ENCODE peak calls at places on chromosomes 6 and 20, in five cellular contexts. One of them, this sample, is unnamed.

GRCh38 chr20:37922016-37922415 is 19.1 kb downstream of the VSTM2L start:
- DNase-seq in K562: no peak
- DNase-seq in HepG2: no peak
- DNase-seq in H1: no peak
- DNase-seq in GM12878: peak; percentile 85
- DNase-seq in this sample: no peak

GRCh38 chr20:45372646-45373352 is 5.3 kb downstream of the TP53TG5 start:
- DNase-seq in K562: no peak
- DNase-seq in HepG2: no peak
- DNase-seq in GM12878: no peak
- DNase-seq in H1: no peak
- DNase-seq in this sample: no peak

GRCh38 chr6:144749263-144749662 is 464.1 kb downstream of the UTRN start:
- DNase-seq in K562: no peak
- DNase-seq in HepG2: no peak
- DNase-seq in H1: no peak
- DNase-seq in GM12878: no peak
- DNase-seq in this sample: no peak

GRCh38 chr6:95784019-95784418 is 206.7 kb downstream of the MANEA start:
- DNase-seq in H1: no peak
- DNase-seq in K562: no peak
- DNase-seq in GM12878: no peak
- DNase-seq in HepG2: no peak
- DNase-seq in this sample: no peak

GRCh38 chr6:166006593-166007301 is 160.9 kb downstream of the TBXT start:
- DNase-seq in H1: no peak
- DNase-seq in K562: no peak
- DNase-seq in HepG2: no peak
- DNase-seq in GM12878: no peak
- DNase-seq in this sample: no peak

GRCh38 chr20:35303382-35303734 is 11.1 kb upstream of the FAM83C start:
- DNase-seq in GM12878: no peak
- DNase-seq in K562: no peak
- DNase-seq in H1: no peak
- DNase-seq in HepG2: no peak
- DNase-seq in this sample: no peak

GRCh38 chr20:50320910-50321796 is 130.5 kb downstream of the CEBPB start:
- DNase-seq in GM12878: no peak
- DNase-seq in H1: peak; percentile 59
- DNase-seq in HepG2: peak; percentile 85
- DNase-seq in K562: peak; percentile 93
- DNase-seq in this sample: peak; percentile 54

GRCh38 chr6:143325379-143326140 is 124.9 kb downstream of the ADAT2 start:
- DNase-seq in K562: no peak
- DNase-seq in GM12878: no peak
- DNase-seq in HepG2: no peak
- DNase-seq in H1: no peak
- DNase-seq in this sample: no peak

GRCh38 chr6:115444079-115444478 is 616.6 kb downstream of the FRK start:
- DNase-seq in GM12878: no peak
- DNase-seq in H1: no peak
- DNase-seq in K562: no peak
- DNase-seq in HepG2: no peak
- DNase-seq in this sample: no peak

DNA sequence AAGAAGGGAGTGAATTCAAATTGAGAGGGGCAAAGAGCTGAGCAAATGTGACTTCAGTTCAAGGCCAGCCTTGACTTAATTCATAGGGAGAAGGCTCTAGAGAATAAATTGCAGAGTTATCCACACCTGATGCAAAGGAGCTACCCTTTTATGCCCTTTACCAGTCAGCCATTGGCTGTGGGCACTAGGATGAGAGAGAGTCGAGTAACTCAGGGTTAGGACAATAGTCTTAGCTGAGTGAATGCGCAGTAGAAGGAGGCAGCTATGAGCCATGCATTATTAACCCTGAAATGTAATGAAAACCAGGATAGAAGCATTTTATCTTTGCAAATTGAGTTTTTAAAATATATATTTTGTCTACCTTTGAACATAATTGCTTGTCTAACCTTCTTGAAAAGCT is 63.0 kb upstream of the TINAG start:
- DNase-seq in HepG2: no peak
- DNase-seq in GM12878: no peak
- DNase-seq in K562: no peak
- DNase-seq in H1: no peak
- DNase-seq in this sample: no peak
- H2AFZ ChIP-seq in HepG2: no peak overlapping the region
- H2AFZ ChIP-seq in GM12878: no peak overlapping the region
- H2AFZ ChIP-seq in K562: no peak overlapping the region
- H2AFZ ChIP-seq in H1: peak overlapping the region; percentile 34
- H2AFZ ChIP-seq in this sample: peak overlapping the region; percentile 15

GRCh38 chr6:108897371-108897770 is 49.1 kb downstream of the ARMC2 start:
- DNase-seq in K562: no peak
- DNase-seq in HepG2: no peak
- DNase-seq in GM12878: no peak
- DNase-seq in H1: no peak
- DNase-seq in this sample: peak; percentile 13

GRCh38 chr6:108903796-108904195 is 55.6 kb downstream of the ARMC2 start:
- DNase-seq in HepG2: peak; percentile 43
- DNase-seq in GM12878: no peak
- DNase-seq in K562: no peak
- DNase-seq in H1: no peak
- DNase-seq in this sample: no peak

GRCh38 chr6:108904731-108905130 is 56.5 kb downstream of the ARMC2 start:
- DNase-seq in GM12878: peak; percentile 55
- DNase-seq in K562: no peak
- DNase-seq in HepG2: peak; percentile 26
- DNase-seq in H1: no peak
- DNase-seq in this sample: no peak

DNA sequence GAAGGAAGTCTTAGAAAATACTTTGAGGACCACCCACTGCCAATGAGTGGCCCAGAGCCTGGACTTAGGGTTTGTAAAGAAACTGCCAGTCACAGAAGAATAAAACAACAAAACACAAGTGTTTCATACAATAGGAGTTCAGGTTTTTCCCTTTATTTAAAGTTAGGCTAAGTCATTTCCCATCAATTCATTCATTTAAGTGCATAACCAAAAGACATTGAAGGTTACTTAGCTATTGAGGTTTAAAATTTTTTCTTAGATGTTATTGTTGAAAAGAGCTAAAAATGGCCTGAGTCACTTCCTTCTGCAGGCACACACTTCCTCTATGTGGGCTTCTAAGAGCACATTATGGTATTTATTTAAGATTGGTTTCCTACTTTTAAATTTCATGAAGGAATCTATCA is 54.2 kb downstream of the ARMC2 start:
- DNase-seq in GM12878: no peak
- DNase-seq in HepG2: no peak
- DNase-seq in K562: no peak
- DNase-seq in H1: no peak
- DNase-seq in this sample: no peak
- TF ChIP-seq ZNF274 in GM12878: no peak
- TF ChIP-seq ZNF274 in HepG2: no peak
- TF ChIP-seq ZNF274 in K562: no peak
- TF ChIP-seq ZNF274 in H1: no peak
- TF ChIP-seq ZNF274 in this sample: no peak

GRCh38 chr6:149186873-149187272 is 130.6 kb upstream of the TAB2 start:
- DNase-seq in H1: no peak
- DNase-seq in K562: no peak
- DNase-seq in GM12878: no peak
- DNase-seq in HepG2: no peak
- DNase-seq in this sample: no peak

GRCh38 chr6:149196091-149196490 is 121.4 kb upstream of the TAB2 start:
- DNase-seq in GM12878: no peak
- DNase-seq in K562: no peak
- DNase-seq in HepG2: no peak
- DNase-seq in H1: no peak
- DNase-seq in this sample: no peak

GRCh38 chr6:149194815-149195558 is 122.5 kb upstream of the TAB2 start:
- DNase-seq in GM12878: no peak
- DNase-seq in H1: no peak
- DNase-seq in K562: no peak
- DNase-seq in HepG2: no peak
- DNase-seq in this sample: no peak

GRCh38 chr6:149185799-149186357 is 131.6 kb upstream of the TAB2 start:
- DNase-seq in GM12878: no peak
- DNase-seq in HepG2: peak; percentile 18
- DNase-seq in H1: no peak
- DNase-seq in K562: no peak
- DNase-seq in this sample: no peak

GRCh38 chr6:149190228-149190831 is 127.2 kb upstream of the TAB2 start:
- DNase-seq in HepG2: peak; percentile 48
- DNase-seq in H1: peak; percentile 46
- DNase-seq in K562: no peak
- DNase-seq in GM12878: no peak
- DNase-seq in this sample: no peak
- TF ChIP-seq CTCF in HepG2: peak; percentile 70
- TF ChIP-seq CTCF in H1: peak; percentile 65
- TF ChIP-seq CTCF in K562: peak; percentile 56
- TF ChIP-seq CTCF in GM12878: peak; percentile 51
- TF ChIP-seq CTCF in this sample: peak; percentile 19

DNA sequence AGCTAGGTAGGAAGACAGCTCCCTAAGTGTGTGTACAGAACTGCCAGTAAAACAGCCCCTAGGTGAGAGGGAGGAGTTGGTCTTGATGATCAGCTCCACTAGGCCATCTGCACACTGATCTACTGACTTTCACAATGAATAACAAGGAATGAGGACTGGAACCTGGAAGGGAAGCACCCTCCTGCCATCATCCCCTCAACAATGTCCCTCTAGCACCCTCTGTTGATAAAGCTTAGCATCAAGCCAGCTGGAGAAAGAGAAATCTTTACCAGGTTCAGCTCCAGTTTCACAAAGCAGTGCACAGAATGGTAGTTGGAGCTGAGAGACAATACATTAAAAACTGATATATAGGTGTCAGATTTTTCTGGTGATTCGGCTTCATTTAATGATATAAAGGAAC is 57.2 kb upstream of the IRAK1BP1 start:
- DNase-seq in GM12878: no peak
- DNase-seq in K562: no peak
- DNase-seq in H1: no peak
- DNase-seq in HepG2: peak; percentile 21
- DNase-seq in this sample: peak; percentile 31
- H2AFZ ChIP-seq in GM12878: no peak overlapping the region
- H2AFZ ChIP-seq in K562: no peak overlapping the region
- H2AFZ ChIP-seq in H1: no peak overlapping the region
- H2AFZ ChIP-seq in HepG2: no peak overlapping the region
- H2AFZ ChIP-seq in this sample: no peak overlapping the region

GRCh38 chr6:37866590-37867507 is 47.3 kb downstream of the ZFAND3 start:
- DNase-seq in K562: no peak
- DNase-seq in H1: no peak
- DNase-seq in HepG2: no peak
- DNase-seq in GM12878: no peak
- DNase-seq in this sample: no peak
- TF ChIP-seq ZNF274 in K562: no peak
- TF ChIP-seq ZNF274 in H1: no peak
- TF ChIP-seq ZNF274 in HepG2: no peak
- TF ChIP-seq ZNF274 in GM12878: no peak
- TF ChIP-seq ZNF274 in this sample: no peak

GRCh38 chr20:62351469-62352401 is 15.4 kb downstream of the LAMA5 start:
- DNase-seq in K562: no peak
- DNase-seq in HepG2: no peak
- DNase-seq in GM12878: no peak
- DNase-seq in H1: no peak
- DNase-seq in this sample: no peak

GRCh38 chr20:62353289-62354030 is 13.7 kb downstream of the LAMA5 start:
- DNase-seq in HepG2: peak; percentile 56
- DNase-seq in K562: no peak
- DNase-seq in H1: no peak
- DNase-seq in GM12878: no peak
- DNase-seq in this sample: no peak

GRCh38 chr20:62350629-62351422 is 16.3 kb downstream of the LAMA5 start:
- DNase-seq in HepG2: no peak
- DNase-seq in GM12878: no peak
- DNase-seq in H1: no peak
- DNase-seq in K562: no peak
- DNase-seq in this sample: no peak

GRCh38 chr20:62354031-62354808 is 12.9 kb downstream of the LAMA5 start:
- DNase-seq in H1: no peak
- DNase-seq in HepG2: no peak
- DNase-seq in K562: no peak
- DNase-seq in GM12878: no peak
- DNase-seq in this sample: no peak

GRCh38 chr20:62352402-62353288 is 14.5 kb downstream of the LAMA5 start:
- DNase-seq in HepG2: no peak
- DNase-seq in H1: no peak
- DNase-seq in K562: no peak
- DNase-seq in GM12878: no peak
- DNase-seq in this sample: no peak
- TF ChIP-seq CTCF in HepG2: no peak
- TF ChIP-seq CTCF in H1: no peak
- TF ChIP-seq CTCF in K562: no peak
- TF ChIP-seq CTCF in GM12878: no peak
- TF ChIP-seq CTCF in this sample: no peak

DNA sequence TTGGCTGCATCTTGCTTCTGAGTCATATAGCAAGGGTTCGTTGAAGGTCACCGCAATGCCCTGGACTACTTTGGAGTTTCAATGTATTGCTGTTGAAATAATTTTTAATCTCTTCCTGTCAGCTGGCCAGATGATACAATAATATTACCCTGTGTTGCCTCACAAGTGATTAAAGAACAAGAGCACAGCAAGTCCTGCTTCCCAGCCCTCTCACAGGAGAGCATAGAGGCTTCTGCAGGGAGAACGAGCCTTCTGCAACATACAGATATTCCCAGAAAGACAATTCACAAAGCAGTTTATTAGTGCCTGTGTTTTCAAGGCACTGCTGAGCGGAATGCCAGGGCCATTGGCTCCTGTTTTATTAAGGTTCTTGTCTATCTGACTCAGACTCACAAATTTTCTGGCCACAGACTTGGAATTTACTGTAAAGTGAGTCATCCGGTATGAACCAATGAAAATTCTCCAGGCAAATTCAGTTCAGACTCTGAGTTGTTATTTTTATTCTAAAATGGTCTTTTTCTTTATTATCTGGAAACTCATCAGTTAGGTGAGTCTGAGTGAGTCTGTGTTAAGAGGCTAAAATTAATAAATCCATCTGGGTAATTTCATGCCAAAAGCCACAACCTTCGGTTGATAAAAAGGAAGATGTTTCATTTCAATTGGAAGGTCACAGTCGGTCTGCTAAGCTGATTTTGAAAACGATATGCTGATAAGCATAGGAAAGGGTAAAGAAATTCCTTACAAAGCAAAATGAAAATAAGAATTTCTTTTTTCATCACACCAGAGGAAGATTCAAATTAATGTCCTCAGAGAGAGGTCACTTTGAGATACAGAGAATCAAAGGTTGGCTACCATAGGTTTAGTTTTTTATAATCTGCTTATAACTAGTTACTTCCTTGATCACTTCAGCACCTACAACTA is 289.4 kb upstream of the STXBP5 start:
- DNase-seq in K562: peak; percentile 64
- DNase-seq in HepG2: no peak
- DNase-seq in GM12878: no peak
- DNase-seq in H1: no peak
- DNase-seq in this sample: peak; percentile 84
- H2AFZ ChIP-seq in K562: peak overlapping the region; percentile 95
- H2AFZ ChIP-seq in HepG2: no peak overlapping the region
- H2AFZ ChIP-seq in GM12878: no peak overlapping the region
- H2AFZ ChIP-seq in H1: peak overlapping the region; percentile 99
- H2AFZ ChIP-seq in this sample: peak overlapping the region; percentile 93

This sample was measured in HCT116.